ENCODE peak calls at places on chromosome X, in eight cellular contexts. S is endothelial cell, W is fibroblast of pulmonary artery, E is psoas muscle, X is neural progenitor cell, N is fibroblast of mammary gland, F is left ventricle myocardium inferior, J is neural crest cell. B is an unnamed sample.

GRCh38 chrX:115330498-115331138 is 41.1 kb downstream of the LUZP4 start:
- DNase-seq in J (peak), X (peak), S (peak), N (peak), E (no peak), W (peak), F (no peak), B (peak)

GRCh38 chrX:87392369-87392768 is 125.2 kb upstream of the KLHL4 start:
- DNase-seq in N (no peak), W (no peak), J (no peak), X (peak), E (no peak), S (no peak), F (no peak), B (no peak)

GRCh38 chrX:34379891-34380290 is 247.8 kb upstream of the FAM47A start:
- DNase-seq in X (no peak), J (no peak), F (no peak), W (peak), S (no peak), E (no peak), N (peak), B (peak)

GRCh38 chrX:12648995-12649394 is 142.2 kb upstream of the PRPS2 start:
- DNase-seq in J (no peak), S (no peak), F (peak), N (no peak), X (no peak), E (no peak), W (peak), B (no peak)

GRCh38 chrX:37926700-37927099 is 79.3 kb upstream of the DYNLT3 start:
- DNase-seq in N (peak), S (no peak), W (peak), X (peak), J (no peak), F (no peak), E (no peak), B (peak)

GRCh38 chrX:154750301-154751120 is at the start of gene GAB3:
- DNase-seq in S (peak), F (peak), E (peak), J (no peak), W (peak), X (peak), N (no peak), B (no peak)

GRCh38 chrX:13937370-13938052 is 92.2 kb downstream of the GEMIN8 start:
- DNase-seq in J (no peak), W (peak), F (no peak), N (peak), X (peak), E (no peak), S (no peak), B (peak)

GRCh38 chrX:40459576-40460158 is 121.1 kb upstream of the ATP6AP2 start:
- DNase-seq in S (no peak), E (no peak), J (peak), W (no peak), F (no peak), X (peak), N (no peak), B (no peak)

GRCh38 chrX:110491846-110492620 is 133.4 kb downstream of the RTL9 start:
- DNase-seq in F (no peak), N (peak), X (no peak), J (no peak), E (no peak), S (no peak), W (no peak), B (no peak)

GRCh38 chrX:131711478-131711867 is 167.6 kb downstream of the OR13H1 start:
- DNase-seq in N (no peak), S (no peak), W (no peak), E (no peak), J (no peak), X (no peak), F (no peak), B (no peak)

GRCh38 chrX:109089359-109089758 is 353.0 kb upstream of the IRS4 start:
- DNase-seq in N (no peak), W (no peak), S (no peak), X (no peak), J (no peak), F (no peak), E (no peak), B (no peak)

GRCh38 chrX:12497832-12498591 is 293.2 kb upstream of the PRPS2 start:
- DNase-seq in W (no peak), J (peak), E (no peak), X (peak), N (no peak), S (peak), F (no peak), B (no peak)

GRCh38 chrX:2183193-2183725 is 317.5 kb downstream of the DHRSX start:
- DNase-seq in N (no peak), J (no peak), X (peak), E (no peak), F (no peak), W (no peak), S (no peak), B (no peak)

GRCh38 chrX:134542485-134542884 is 82.5 kb downstream of the HPRT1 start:
- DNase-seq in X (no peak), E (no peak), N (peak), F (no peak), W (peak), J (no peak), S (no peak), B (peak)

GRCh38 chrX:135625995-135626394 is 87.4 kb upstream of the CT45A1 start:
- DNase-seq in J (no peak), F (no peak), E (no peak), X (peak), N (peak), W (peak), S (peak), B (peak)

DNA sequence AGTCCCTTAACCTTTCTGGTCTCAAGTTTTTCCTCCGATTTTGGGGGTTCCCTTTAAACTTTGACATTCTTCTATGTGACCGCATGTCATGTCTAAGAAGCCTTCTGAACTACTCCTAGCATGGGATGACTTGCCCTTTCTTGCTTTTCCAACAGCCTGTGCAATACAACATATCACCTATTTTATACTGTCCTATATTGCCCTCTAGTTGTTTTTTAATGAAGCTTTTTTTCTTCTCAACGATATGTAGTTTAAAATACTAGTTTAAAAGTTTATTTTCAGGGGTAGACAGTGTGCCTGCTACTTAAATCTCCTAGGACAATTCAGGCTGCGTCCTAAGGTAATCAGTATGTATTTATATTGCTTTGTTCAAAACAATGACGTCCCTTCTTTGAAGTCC is 1.0 kb upstream of the IGBP1 start:
- DNase-seq in W (peak), E (no peak), X (no peak), N (peak), S (no peak), F (no peak), J (no peak), B (no peak)
- TF ChIP-seq CTCF in W (no peak), E (no peak), X (no peak), N (no peak), S (no peak), F (no peak), J (no peak), B (no peak)

DNA sequence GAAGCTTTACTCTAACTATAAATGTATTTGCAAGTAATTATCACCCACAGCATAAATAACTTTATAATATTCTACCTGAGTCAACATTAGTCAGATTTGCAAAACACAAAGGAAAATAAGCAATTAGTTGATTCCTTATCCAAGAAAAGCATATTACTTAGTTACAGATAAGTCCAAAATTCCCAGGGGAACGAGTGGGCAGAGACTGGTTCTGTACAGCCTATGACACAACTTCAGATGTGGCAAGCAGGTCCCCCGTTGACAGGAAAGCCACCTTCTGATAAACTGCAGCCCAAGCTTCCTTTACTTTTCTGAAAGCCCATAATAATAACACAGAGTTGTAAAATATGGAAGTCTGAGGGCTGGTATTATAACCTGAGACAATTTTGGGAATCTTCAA is 62.4 kb upstream of the NDP start:
- DNase-seq in X (no peak), W (peak), N (peak), S (no peak), E (no peak), J (no peak), F (no peak), B (no peak)
- TF ChIP-seq CTCF in X (no peak), W (no peak), N (no peak), S (no peak), E (no peak), J (no peak), F (no peak), B (no peak)

GRCh38 chrX:41858161-41858775 is 65.1 kb downstream of the CASK start:
- DNase-seq in F (no peak), X (peak), W (no peak), S (no peak), E (no peak), N (no peak), J (no peak), B (no peak)

GRCh38 chrX:41862562-41863184 is 60.7 kb downstream of the CASK start:
- DNase-seq in J (no peak), X (no peak), N (no peak), E (no peak), S (no peak), F (no peak), W (no peak), B (no peak)

GRCh38 chrX:41857670-41858069 is 65.7 kb downstream of the CASK start:
- DNase-seq in N (no peak), X (no peak), F (no peak), W (no peak), S (no peak), J (no peak), E (no peak), B (no peak)

GRCh38 chrX:41868392-41868977 is 54.9 kb downstream of the CASK start:
- DNase-seq in J (no peak), E (no peak), S (no peak), W (no peak), F (no peak), X (no peak), N (no peak), B (no peak)

DNA sequence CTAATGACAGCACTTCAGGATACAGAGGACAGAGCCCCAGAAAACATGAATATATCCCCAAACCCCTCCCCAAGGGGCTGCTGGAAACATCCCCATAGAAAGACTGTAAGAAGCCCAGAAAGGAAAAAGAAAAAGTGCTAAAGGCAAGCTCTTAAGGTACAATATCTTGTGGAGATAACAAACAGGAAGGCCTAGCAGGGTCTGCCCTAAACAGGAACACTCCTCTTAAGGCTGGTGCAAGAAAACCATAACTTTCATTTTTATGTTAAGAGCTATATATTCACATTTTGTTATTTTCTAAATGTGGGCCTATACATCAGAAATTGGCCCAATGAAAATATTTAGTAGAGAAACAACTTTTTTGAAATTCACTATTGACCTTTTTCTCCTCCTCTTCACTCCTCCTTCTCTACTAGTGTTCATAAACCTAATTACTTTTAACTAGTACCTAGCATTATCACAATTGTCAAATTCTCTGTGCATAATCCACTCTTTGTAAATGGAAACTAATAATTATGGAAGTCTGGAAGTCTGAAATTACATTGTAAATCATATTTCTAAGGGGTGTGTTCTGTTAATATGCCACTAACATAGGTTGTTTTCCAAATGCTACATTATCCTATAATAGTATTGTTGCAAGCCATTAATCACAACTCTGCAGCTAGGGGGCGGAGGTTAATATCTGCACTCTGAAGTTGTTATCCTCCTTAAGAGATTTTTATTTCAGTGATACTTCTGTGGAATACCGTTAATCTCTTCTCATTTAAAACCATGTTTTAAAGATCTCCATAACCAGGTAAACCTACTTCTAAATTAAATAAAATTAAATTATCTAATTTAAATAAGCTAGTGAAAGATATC is 59.8 kb downstream of the CASK start:
- DNase-seq in J (no peak), F (no peak), E (no peak), X (no peak), W (no peak), N (no peak), S (no peak), B (no peak)
- TF ChIP-seq CTCF in J (no peak), F (no peak), E (peak), X (no peak), W (no peak), N (peak), S (no peak), B (peak)

DNA sequence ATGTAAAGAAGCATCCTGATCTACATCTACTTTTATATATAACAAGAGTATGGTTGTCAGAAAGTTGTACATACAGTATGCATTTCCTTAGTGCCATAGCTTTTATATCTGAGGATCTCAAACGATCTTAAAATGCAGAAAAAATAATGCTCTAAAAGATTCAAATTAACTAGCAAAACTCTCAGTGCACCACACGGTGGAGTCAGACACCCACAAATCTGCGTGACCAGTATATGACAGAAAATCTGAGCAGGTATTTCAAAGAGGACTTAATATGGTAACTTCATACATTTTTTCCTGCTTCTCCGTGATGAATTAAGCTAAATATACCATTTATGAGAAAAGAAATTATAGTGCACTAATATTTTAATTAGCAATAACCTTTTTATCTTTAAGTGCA is 803.0 kb downstream of the DMD start:
- DNase-seq in E (no peak), F (no peak), N (peak), X (no peak), J (no peak), S (peak), W (peak), B (no peak)
- TF ChIP-seq CTCF in E (no peak), F (no peak), N (no peak), X (peak), J (peak), S (no peak), W (no peak), B (no peak)

GRCh38 chrX:138748480-138748879 is 37.0 kb upstream of the FGF13 start:
- DNase-seq in F (no peak), W (peak), N (peak), E (no peak), S (no peak), J (no peak), X (peak), B (no peak)
- TF ChIP-seq CTCF in F (peak), W (peak), N (peak), E (peak), S (peak), J (peak), X (peak), B (peak)

B was measured in HFFc6.